ENCODE peak calls at places on chromosome 7, in seven cellular contexts. B is bronchial epithelial cell, I is kidney epithelial cell, F is GM12864, Y is brain microvascular endothelial cell, X is PC-3, W is Calu3. C is an unnamed sample.

GRCh38 chr7:134552105-134552504 is 3.2 kb downstream of the AKR1B15 start:
- DNase-seq in B (no peak), I (no peak), F (no peak), Y (no peak), X (no peak), W (peak; percentile 37), C (no peak)

GRCh38 chr7:143299840-143300239 is 11.7 kb downstream of the CASP2 start:
- DNase-seq in B (no peak), I (no peak), F (no peak), Y (no peak), X (peak; percentile 52), W (peak; percentile 61), C (no peak)

GRCh38 chr7:158723266-158723665 is 18.7 kb upstream of the NCAPG2 start:
- DNase-seq in B (peak; percentile 39), I (no peak), F (no peak), Y (no peak), X (no peak), W (no peak), C (no peak)

GRCh38 chr7:1621718-1622117 is 48.4 kb upstream of the ELFN1 start:
- DNase-seq in B (no peak), I (no peak), F (no peak), Y (no peak), X (no peak), W (no peak), C (no peak)

GRCh38 chr7:113715981-113716870 is 202.6 kb downstream of the PPP1R3A start:
- DNase-seq in B (no peak), I (no peak), F (no peak), Y (no peak), X (no peak), W (no peak), C (no peak)

GRCh38 chr7:80722596-80723141 is 84.2 kb downstream of the CD36 start:
- DNase-seq in B (peak; percentile 99), I (peak; percentile 98), F (no peak), Y (peak; percentile 100), X (peak; percentile 98), W (peak; percentile 60), C (no peak)

GRCh38 chr7:70434376-70434775 is 697.6 kb upstream of the GALNT17 start:
- DNase-seq in B (peak; percentile 19), I (no peak), F (no peak), Y (no peak), X (no peak), W (no peak), C (no peak)

GRCh38 chr7:28315565-28316420 is 96.5 kb upstream of the CREB5 start:
- DNase-seq in B (peak; percentile 55), I (no peak), F (no peak), Y (no peak), X (no peak), W (no peak), C (no peak)

GRCh38 chr7:132149801-132150310 is 426.4 kb downstream of the PLXNA4 start:
- DNase-seq in B (no peak), I (no peak), F (no peak), Y (no peak), X (no peak), W (no peak), C (no peak)

GRCh38 chr7:137592232-137592896 is 248.8 kb upstream of the PTN start:
- DNase-seq in B (peak; percentile 74), I (no peak), F (no peak), Y (peak; percentile 81), X (peak; percentile 85), W (peak; percentile 71), C (peak; percentile 23)

GRCh38 chr7:2661602-2662272 is 26.3 kb upstream of the AMZ1 start:
- DNase-seq in B (no peak), I (no peak), F (no peak), Y (no peak), X (no peak), W (no peak), C (no peak)
- TF ChIP-seq CTCF in B (peak; percentile 1), I (peak; percentile 18), F (no peak), Y (peak; percentile 42), X (no peak), W (no peak), C (no peak)

GRCh38 chr7:139976055-139976837 is 86.5 kb downstream of the PARP12 start:
- DNase-seq in B (no peak), I (no peak), F (no peak), Y (no peak), X (no peak), W (no peak), C (no peak)

GRCh38 chr7:139974179-139974811 is 88.5 kb downstream of the PARP12 start:
- DNase-seq in B (no peak), I (no peak), F (no peak), Y (no peak), X (no peak), W (no peak), C (no peak)

GRCh38 chr7:139972000-139972399 is 90.8 kb downstream of the PARP12 start:
- DNase-seq in B (no peak), I (no peak), F (no peak), Y (no peak), X (no peak), W (no peak), C (no peak)

GRCh38 chr7:139976838-139977656 is 85.7 kb downstream of the PARP12 start:
- DNase-seq in B (no peak), I (no peak), F (no peak), Y (no peak), X (no peak), W (no peak), C (no peak)

DNA sequence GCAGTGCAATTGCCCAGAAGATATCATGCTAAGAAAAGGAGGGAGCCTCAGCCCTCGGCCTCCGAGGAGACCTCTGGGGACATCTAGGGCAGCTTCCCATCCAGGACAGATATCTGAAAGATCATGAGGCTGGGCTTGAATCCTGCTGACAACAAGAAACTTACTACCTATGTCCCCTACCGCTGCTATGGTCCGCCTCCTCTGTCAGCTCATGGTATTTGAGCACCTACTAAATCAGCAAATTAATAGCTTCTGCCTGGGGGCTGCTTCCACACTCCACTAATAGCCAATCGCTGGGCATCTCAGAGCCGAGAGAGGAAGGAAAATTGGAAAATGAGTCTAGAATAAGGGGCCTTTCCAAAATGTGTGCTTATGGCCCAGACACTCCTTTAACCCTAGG is 89.7 kb downstream of the PARP12 start:
- DNase-seq in B (no peak), I (no peak), F (no peak), Y (no peak), X (no peak), W (no peak), C (no peak)
- TF ChIP-seq CTCF in B (no peak), I (no peak), F (no peak), Y (no peak), X (no peak), W (no peak), C (no peak)

GRCh38 chr7:102285541-102286236 is 979 bp upstream of the SH2B2 start:
- DNase-seq in B (no peak), I (no peak), F (no peak), Y (no peak), X (no peak), W (no peak), C (no peak)

GRCh38 chr7:102284891-102285540 is 1.7 kb upstream of the SH2B2 start:
- DNase-seq in B (no peak), I (no peak), F (no peak), Y (no peak), X (no peak), W (no peak), C (no peak)

GRCh38 chr7:102282465-102283362 is 4.0 kb upstream of the SH2B2 start:
- DNase-seq in B (no peak), I (no peak), F (no peak), Y (no peak), X (no peak), W (no peak), C (no peak)

GRCh38 chr7:102283477-102284189 is 3.0 kb upstream of the SH2B2 start:
- DNase-seq in B (no peak), I (no peak), F (no peak), Y (no peak), X (no peak), W (no peak), C (no peak)

DNA sequence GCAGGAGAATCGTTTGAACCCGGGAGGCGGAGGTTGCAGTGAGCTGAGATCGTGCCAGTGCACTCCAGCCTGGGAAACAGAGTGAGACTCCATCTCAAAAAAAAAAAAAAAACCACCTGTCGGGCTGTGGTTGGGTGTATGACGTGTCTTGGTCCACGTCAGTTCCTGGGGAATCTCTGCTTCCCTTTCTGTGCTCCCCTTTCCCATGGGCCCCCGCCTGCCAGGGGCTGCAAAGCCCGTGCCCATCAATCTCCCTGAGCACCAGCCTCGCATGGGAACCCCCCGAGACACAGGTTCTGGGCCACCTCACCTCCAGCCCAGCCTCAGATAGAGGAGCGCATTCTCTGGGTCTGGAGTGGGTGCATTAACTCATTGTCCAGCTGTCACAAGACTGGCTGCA is 2.3 kb upstream of the SH2B2 start:
- DNase-seq in B (no peak), I (no peak), F (no peak), Y (no peak), X (no peak), W (no peak), C (no peak)
- TF ChIP-seq CTCF in B (no peak), I (no peak), F (no peak), Y (no peak), X (no peak), W (no peak), C (no peak)

GRCh38 chr7:13476881-13477444 is 512.5 kb downstream of the ETV1 start:
- DNase-seq in B (no peak), I (no peak), F (no peak), Y (no peak), X (peak; percentile 22), W (no peak), C (no peak)
- TF ChIP-seq CTCF in B (no peak), I (peak; percentile 6), F (no peak), Y (peak; percentile 41), X (peak; percentile 48), W (no peak), C (no peak)

GRCh38 chr7:20330176-20330796 is 414 bp upstream of the ITGB8 start:
- DNase-seq in B (peak; percentile 95), I (peak; percentile 95), F (peak; percentile 73), Y (peak; percentile 92), X (peak; percentile 79), W (peak; percentile 93), C (peak; percentile 81)
- TF ChIP-seq CTCF in B (peak; percentile 6), I (no peak), F (no peak), Y (no peak), X (no peak), W (no peak), C (no peak)

DNA sequence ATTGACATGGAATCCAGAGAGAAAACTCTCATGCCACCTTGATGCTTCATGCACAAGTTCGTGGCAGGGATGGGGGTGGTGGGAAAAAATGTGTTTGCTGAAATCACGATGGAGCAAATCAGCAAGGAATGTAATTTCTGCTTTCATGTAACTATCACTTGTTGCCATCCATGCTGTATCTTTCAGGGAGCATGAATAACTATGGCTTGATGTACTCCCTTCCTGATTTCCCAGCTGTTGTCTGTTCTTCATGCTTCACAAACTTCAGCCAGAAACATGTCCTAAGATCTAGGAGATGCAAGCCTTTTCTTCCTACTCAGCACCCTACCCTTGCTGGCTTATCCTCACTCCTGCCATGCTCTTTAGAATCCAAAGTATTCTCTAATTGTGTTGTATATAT is 64.0 kb downstream of the LRRC4 start:
- DNase-seq in B (no peak), I (no peak), F (no peak), Y (no peak), X (no peak), W (no peak), C (no peak)
- TF ChIP-seq CTCF in B (no peak), I (no peak), F (no peak), Y (no peak), X (no peak), W (no peak), C (no peak)